ENCODE peak calls at places on chromosomes 12 and 14, in eight cellular contexts. One of them, this sample, is unnamed.
A peak's percentile ranks its signal among the peaks of the same experiment; 100 is the strongest.

GRCh38 chr14:22829661-22830328 is at the start of gene MRPL52:
- DNase-seq in pons: peak; percentile 94
- DNase-seq in OCI-LY7: peak; percentile 96
- DNase-seq in NCI-H1694: peak; percentile 91
- DNase-seq in GM03348: peak; percentile 90
- DNase-seq in NCI-H460: peak; percentile 86
- DNase-seq in nephron progenitor cell: peak; percentile 81
- DNase-seq in fibroblast of the aortic adventitia: peak; percentile 84
- DNase-seq in this sample: no peak

GRCh38 chr12:39441963-39442894 is 691 bp downstream of the KIF21A start:
- DNase-seq in pons: peak; percentile 69
- DNase-seq in OCI-LY7: no peak
- DNase-seq in NCI-H1694: peak; percentile 20
- DNase-seq in GM03348: peak; percentile 22
- DNase-seq in NCI-H460: no peak
- DNase-seq in nephron progenitor cell: peak; percentile 63
- DNase-seq in fibroblast of the aortic adventitia: peak; percentile 25
- DNase-seq in this sample: no peak

GRCh38 chr14:30270200-30271161 is 288.5 kb upstream of the G2E3 start:
- DNase-seq in pons: peak; percentile 87
- DNase-seq in OCI-LY7: peak; percentile 53
- DNase-seq in NCI-H1694: peak; percentile 65
- DNase-seq in GM03348: peak; percentile 89
- DNase-seq in NCI-H460: peak; percentile 85
- DNase-seq in nephron progenitor cell: peak; percentile 90
- DNase-seq in fibroblast of the aortic adventitia: peak; percentile 79
- DNase-seq in this sample: peak; percentile 25

GRCh38 chr12:102917026-102917787 is at the start of gene PAH:
- DNase-seq in pons: no peak
- DNase-seq in OCI-LY7: peak; percentile 4
- DNase-seq in NCI-H1694: no peak
- DNase-seq in GM03348: peak; percentile 9
- DNase-seq in NCI-H460: no peak
- DNase-seq in nephron progenitor cell: peak; percentile 39
- DNase-seq in fibroblast of the aortic adventitia: no peak
- DNase-seq in this sample: no peak

GRCh38 chr14:21780429-21781084 is 106.9 kb upstream of the OR4E1 start:
- DNase-seq in pons: no peak
- DNase-seq in OCI-LY7: no peak
- DNase-seq in NCI-H1694: no peak
- DNase-seq in GM03348: no peak
- DNase-seq in NCI-H460: no peak
- DNase-seq in nephron progenitor cell: no peak
- DNase-seq in fibroblast of the aortic adventitia: no peak
- DNase-seq in this sample: no peak

GRCh38 chr12:68319988-68320623 is 12.1 kb downstream of the MDM1 start:
- DNase-seq in pons: peak; percentile 62
- DNase-seq in OCI-LY7: no peak
- DNase-seq in NCI-H1694: no peak
- DNase-seq in GM03348: peak; percentile 67
- DNase-seq in NCI-H460: no peak
- DNase-seq in nephron progenitor cell: no peak
- DNase-seq in fibroblast of the aortic adventitia: peak; percentile 97
- DNase-seq in this sample: peak; percentile 73

GRCh38 chr14:22071001-22071400 is 397.4 kb upstream of the OR4E1 start:
- DNase-seq in pons: no peak
- DNase-seq in OCI-LY7: peak; percentile 71
- DNase-seq in NCI-H1694: no peak
- DNase-seq in GM03348: no peak
- DNase-seq in NCI-H460: no peak
- DNase-seq in nephron progenitor cell: no peak
- DNase-seq in fibroblast of the aortic adventitia: no peak
- DNase-seq in this sample: no peak

GRCh38 chr14:39417014-39417413 is 15.2 kb downstream of the FBXO33 start:
- DNase-seq in pons: no peak
- DNase-seq in OCI-LY7: no peak
- DNase-seq in NCI-H1694: no peak
- DNase-seq in GM03348: no peak
- DNase-seq in NCI-H460: no peak
- DNase-seq in nephron progenitor cell: no peak
- DNase-seq in fibroblast of the aortic adventitia: peak; percentile 57
- DNase-seq in this sample: no peak

GRCh38 chr12:68233498-68233897 is 7.9 kb upstream of the IL26 start:
- DNase-seq in pons: no peak
- DNase-seq in OCI-LY7: no peak
- DNase-seq in NCI-H1694: no peak
- DNase-seq in GM03348: no peak
- DNase-seq in NCI-H460: no peak
- DNase-seq in nephron progenitor cell: no peak
- DNase-seq in fibroblast of the aortic adventitia: no peak
- DNase-seq in this sample: no peak

GRCh38 chr14:57420986-57421385 is 30.6 kb downstream of the NAA30 start:
- DNase-seq in pons: no peak
- DNase-seq in OCI-LY7: no peak
- DNase-seq in NCI-H1694: no peak
- DNase-seq in GM03348: no peak
- DNase-seq in NCI-H460: no peak
- DNase-seq in nephron progenitor cell: no peak
- DNase-seq in fibroblast of the aortic adventitia: peak; percentile 1
- DNase-seq in this sample: no peak

GRCh38 chr14:87332001-87332400 is 661.0 kb downstream of the GALC start:
- DNase-seq in pons: no peak
- DNase-seq in OCI-LY7: no peak
- DNase-seq in NCI-H1694: no peak
- DNase-seq in GM03348: peak; percentile 13
- DNase-seq in NCI-H460: no peak
- DNase-seq in nephron progenitor cell: no peak
- DNase-seq in fibroblast of the aortic adventitia: peak; percentile 71
- DNase-seq in this sample: no peak

GRCh38 chr14:23646648-23647549 is 10.7 kb downstream of the DHRS2 start:
- DNase-seq in pons: no peak
- DNase-seq in OCI-LY7: no peak
- DNase-seq in NCI-H1694: no peak
- DNase-seq in GM03348: no peak
- DNase-seq in NCI-H460: peak; percentile 29
- DNase-seq in nephron progenitor cell: no peak
- DNase-seq in fibroblast of the aortic adventitia: no peak
- DNase-seq in this sample: no peak

GRCh38 chr14:65483647-65484046 is 71.1 kb downstream of the FUT8 start:
- DNase-seq in pons: no peak
- DNase-seq in OCI-LY7: no peak
- DNase-seq in NCI-H1694: no peak
- DNase-seq in GM03348: no peak
- DNase-seq in NCI-H460: no peak
- DNase-seq in nephron progenitor cell: no peak
- DNase-seq in fibroblast of the aortic adventitia: peak; percentile 16
- DNase-seq in this sample: no peak

GRCh38 chr12:72270246-72270645 is 1.9 kb upstream of the TRHDE start:
- DNase-seq in pons: no peak
- DNase-seq in OCI-LY7: no peak
- DNase-seq in NCI-H1694: no peak
- DNase-seq in GM03348: no peak
- DNase-seq in NCI-H460: no peak
- DNase-seq in nephron progenitor cell: no peak
- DNase-seq in fibroblast of the aortic adventitia: no peak
- DNase-seq in this sample: no peak

GRCh38 chr12:46154221-46154975 is 114.4 kb downstream of the SLC38A1 start:
- DNase-seq in pons: no peak
- DNase-seq in OCI-LY7: no peak
- DNase-seq in NCI-H1694: no peak
- DNase-seq in GM03348: peak; percentile 59
- DNase-seq in NCI-H460: no peak
- DNase-seq in nephron progenitor cell: no peak
- DNase-seq in fibroblast of the aortic adventitia: peak; percentile 74
- DNase-seq in this sample: peak; percentile 25